ENCODE peak calls at places on chromosomes 3 and 15, in five cellular contexts. One of them, this sample, is unnamed.

GRCh38 chr3:183085634-183086390 is 13.5 kb downstream of the MCCC1 start:
- DNase-seq in K562: peak
- DNase-seq in SK-N-SH: peak
- DNase-seq in transverse colon: no peak
- DNase-seq in sigmoid colon: no peak
- DNase-seq in this sample: no peak

GRCh38 chr3:22492342-22492741 is 710.8 kb upstream of the UBE2E2 start:
- DNase-seq in transverse colon: no peak
- DNase-seq in sigmoid colon: no peak
- DNase-seq in SK-N-SH: no peak
- DNase-seq in K562: no peak
- DNase-seq in this sample: no peak

GRCh38 chr3:41041899-41042298 is 157.4 kb upstream of the CTNNB1 start:
- DNase-seq in transverse colon: no peak
- DNase-seq in SK-N-SH: no peak
- DNase-seq in K562: no peak
- DNase-seq in sigmoid colon: no peak
- DNase-seq in this sample: no peak

GRCh38 chr3:60770532-60770931 is 480.7 kb downstream of the FHIT start:
- DNase-seq in transverse colon: no peak
- DNase-seq in K562: no peak
- DNase-seq in sigmoid colon: no peak
- DNase-seq in SK-N-SH: no peak
- DNase-seq in this sample: no peak

GRCh38 chr15:25535866-25536265 is 97.0 kb upstream of the UBE3A start:
- DNase-seq in sigmoid colon: no peak
- DNase-seq in SK-N-SH: no peak
- DNase-seq in K562: no peak
- DNase-seq in transverse colon: no peak
- DNase-seq in this sample: no peak

GRCh38 chr15:85411992-85412538 is 31.7 kb downstream of the AKAP13 start:
- DNase-seq in sigmoid colon: no peak
- DNase-seq in SK-N-SH: no peak
- DNase-seq in K562: no peak
- DNase-seq in transverse colon: no peak
- DNase-seq in this sample: no peak

GRCh38 chr3:31873254-31873653 is 107.8 kb downstream of the OSBPL10 start:
- DNase-seq in K562: no peak
- DNase-seq in SK-N-SH: no peak
- DNase-seq in transverse colon: no peak
- DNase-seq in sigmoid colon: no peak
- DNase-seq in this sample: no peak

GRCh38 chr3:66398228-66399025 is 102.4 kb downstream of the LRIG1 start:
- DNase-seq in K562: no peak
- DNase-seq in sigmoid colon: peak
- DNase-seq in transverse colon: no peak
- DNase-seq in SK-N-SH: no peak
- DNase-seq in this sample: no peak

GRCh38 chr15:92631721-92632120 is 23.9 kb downstream of the FAM174B start:
- DNase-seq in sigmoid colon: no peak
- DNase-seq in K562: peak
- DNase-seq in transverse colon: no peak
- DNase-seq in SK-N-SH: no peak
- DNase-seq in this sample: no peak

GRCh38 chr3:186382217-186382885 is 20.3 kb upstream of the DGKG start:
- DNase-seq in SK-N-SH: no peak
- DNase-seq in K562: no peak
- DNase-seq in sigmoid colon: no peak
- DNase-seq in transverse colon: no peak
- DNase-seq in this sample: no peak

GRCh38 chr15:28919679-28920655 is 34.2 kb downstream of the APBA2 start:
- DNase-seq in transverse colon: no peak
- DNase-seq in sigmoid colon: peak
- DNase-seq in SK-N-SH: no peak
- DNase-seq in K562: no peak
- DNase-seq in this sample: no peak

GRCh38 chr15:89781891-89782618 is 5.9 kb downstream of the MESP2 start:
- DNase-seq in K562: no peak
- DNase-seq in transverse colon: peak
- DNase-seq in sigmoid colon: no peak
- DNase-seq in SK-N-SH: no peak
- DNase-seq in this sample: no peak

GRCh38 chr15:92112711-92113110 is 259.2 kb downstream of the SLCO3A1 start:
- DNase-seq in transverse colon: no peak
- DNase-seq in sigmoid colon: no peak
- DNase-seq in K562: no peak
- DNase-seq in SK-N-SH: no peak
- DNase-seq in this sample: no peak

GRCh38 chr3:156677120-156677479 is 2.7 kb downstream of the TIPARP start:
- DNase-seq in K562: no peak
- DNase-seq in transverse colon: no peak
- DNase-seq in sigmoid colon: no peak
- DNase-seq in SK-N-SH: no peak
- DNase-seq in this sample: no peak

GRCh38 chr15:99452728-99453643 is 112.8 kb upstream of the MEF2A start:
- DNase-seq in sigmoid colon: peak
- DNase-seq in K562: no peak
- DNase-seq in SK-N-SH: peak
- DNase-seq in transverse colon: peak
- DNase-seq in this sample: no peak

GRCh38 chr15:57752426-57752825 is 45.9 kb downstream of the POLR2M start:
- DNase-seq in SK-N-SH: no peak
- DNase-seq in transverse colon: no peak
- DNase-seq in K562: no peak
- DNase-seq in sigmoid colon: no peak
- DNase-seq in this sample: peak

GRCh38 chr3:55584716-55585368 is 97.7 kb upstream of the WNT5A start:
- DNase-seq in K562: no peak
- DNase-seq in transverse colon: no peak
- DNase-seq in sigmoid colon: peak
- DNase-seq in SK-N-SH: peak
- DNase-seq in this sample: no peak

GRCh38 chr15:70111203-70112017 is 13.7 kb upstream of the TLE3 start:
- DNase-seq in sigmoid colon: peak
- DNase-seq in K562: peak
- DNase-seq in SK-N-SH: peak
- DNase-seq in transverse colon: peak
- DNase-seq in this sample: peak

GRCh38 chr15:50628421-50628820 is 58.2 kb downstream of the TRPM7 start:
- DNase-seq in SK-N-SH: no peak
- DNase-seq in transverse colon: no peak
- DNase-seq in sigmoid colon: no peak
- DNase-seq in K562: no peak
- DNase-seq in this sample: no peak

GRCh38 chr3:52530918-52531635 is 2.6 kb downstream of the NT5DC2 start:
- DNase-seq in sigmoid colon: peak
- DNase-seq in K562: no peak
- DNase-seq in SK-N-SH: no peak
- DNase-seq in transverse colon: no peak
- DNase-seq in this sample: peak

GRCh38 chr3:101809178-101810022 is 30.4 kb downstream of the NXPE3 start:
- DNase-seq in sigmoid colon: no peak
- DNase-seq in K562: peak
- DNase-seq in SK-N-SH: peak
- DNase-seq in transverse colon: peak
- DNase-seq in this sample: no peak

GRCh38 chr15:78537266-78537665 is 3.0 kb upstream of the PSMA4 start:
- DNase-seq in K562: no peak
- DNase-seq in sigmoid colon: no peak
- DNase-seq in SK-N-SH: no peak
- DNase-seq in transverse colon: no peak
- DNase-seq in this sample: no peak

GRCh38 chr15:63939531-63940130 is 105.9 kb upstream of the HERC1 start:
- DNase-seq in SK-N-SH: no peak
- DNase-seq in sigmoid colon: peak
- DNase-seq in transverse colon: peak
- DNase-seq in K562: no peak
- DNase-seq in this sample: peak

GRCh38 chr15:59168536-59168935 is 38.1 kb upstream of the LDHAL6B start:
- DNase-seq in SK-N-SH: no peak
- DNase-seq in sigmoid colon: no peak
- DNase-seq in transverse colon: no peak
- DNase-seq in K562: no peak
- DNase-seq in this sample: no peak

GRCh38 chr3:127373701-127374625 is 86.1 kb upstream of the PRR20G start:
- DNase-seq in sigmoid colon: no peak
- DNase-seq in SK-N-SH: no peak
- DNase-seq in transverse colon: peak
- DNase-seq in K562: peak
- DNase-seq in this sample: no peak

GRCh38 chr15:31372635-31373091 is 46.0 kb downstream of the KLF13 start:
- DNase-seq in K562: no peak
- DNase-seq in sigmoid colon: peak
- DNase-seq in SK-N-SH: peak
- DNase-seq in transverse colon: no peak
- DNase-seq in this sample: no peak
- TF ChIP-seq EP300 in K562: no peak
- TF ChIP-seq EP300 in sigmoid colon: no peak
- TF ChIP-seq EP300 in SK-N-SH: peak
- TF ChIP-seq EP300 in transverse colon: no peak
- TF ChIP-seq EP300 in this sample: no peak

GRCh38 chr3:57890874-57891273 is 117.3 kb upstream of the FLNB start:
- DNase-seq in sigmoid colon: no peak
- DNase-seq in K562: no peak
- DNase-seq in transverse colon: no peak
- DNase-seq in SK-N-SH: no peak
- DNase-seq in this sample: no peak
- TF ChIP-seq EP300 in sigmoid colon: peak
- TF ChIP-seq EP300 in K562: no peak
- TF ChIP-seq EP300 in transverse colon: peak
- TF ChIP-seq EP300 in SK-N-SH: no peak
- TF ChIP-seq EP300 in this sample: no peak

GRCh38 chr3:73380735-73381532 is 243.8 kb downstream of the PDZRN3 start:
- DNase-seq in SK-N-SH: no peak
- DNase-seq in transverse colon: no peak
- DNase-seq in K562: no peak
- DNase-seq in sigmoid colon: no peak
- DNase-seq in this sample: no peak

GRCh38 chr3:73384091-73384906 is 240.4 kb downstream of the PDZRN3 start:
- DNase-seq in transverse colon: no peak
- DNase-seq in sigmoid colon: no peak
- DNase-seq in K562: no peak
- DNase-seq in SK-N-SH: no peak
- DNase-seq in this sample: no peak

GRCh38 chr3:73381551-73381950 is 243.2 kb downstream of the PDZRN3 start:
- DNase-seq in SK-N-SH: no peak
- DNase-seq in sigmoid colon: no peak
- DNase-seq in transverse colon: no peak
- DNase-seq in K562: no peak
- DNase-seq in this sample: no peak

GRCh38 chr3:73385538-73385937 is 239.2 kb downstream of the PDZRN3 start:
- DNase-seq in SK-N-SH: no peak
- DNase-seq in K562: no peak
- DNase-seq in sigmoid colon: no peak
- DNase-seq in transverse colon: no peak
- DNase-seq in this sample: no peak

DNA sequence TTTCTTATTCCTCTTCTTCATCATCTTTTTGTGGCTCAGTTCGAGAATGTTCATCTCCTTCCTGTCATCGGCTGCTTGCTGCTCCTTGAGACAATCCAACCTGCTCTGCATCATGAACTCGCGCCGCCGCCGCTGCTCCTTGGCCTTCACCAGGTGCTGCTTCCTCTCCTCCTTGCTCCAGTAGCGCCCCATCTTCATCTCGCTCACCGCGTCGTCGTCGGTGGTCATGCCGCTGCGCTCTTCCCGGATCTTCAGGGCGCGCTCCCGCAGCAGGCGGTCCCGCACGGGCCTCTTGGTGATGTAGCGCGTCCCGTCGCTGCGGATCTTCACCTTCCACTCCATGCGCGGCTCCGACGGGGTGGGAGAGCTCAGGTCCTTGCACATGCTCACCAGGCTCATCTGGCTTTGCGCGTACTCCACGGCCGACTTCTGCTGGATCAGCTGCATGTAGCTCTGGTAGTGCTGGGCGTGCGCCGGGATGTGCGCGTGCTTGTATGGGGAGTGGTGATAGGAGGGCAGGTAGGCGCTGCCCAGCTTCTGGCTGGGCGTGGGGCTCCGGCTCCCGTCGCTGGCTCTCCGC is 241.2 kb downstream of the PDZRN3 start:
- DNase-seq in K562: no peak
- DNase-seq in SK-N-SH: no peak
- DNase-seq in sigmoid colon: no peak
- DNase-seq in transverse colon: no peak
- DNase-seq in this sample: no peak
- TF ChIP-seq EP300 in K562: no peak
- TF ChIP-seq EP300 in SK-N-SH: no peak
- TF ChIP-seq EP300 in sigmoid colon: no peak
- TF ChIP-seq EP300 in transverse colon: no peak
- TF ChIP-seq EP300 in this sample: no peak

GRCh38 chr3:189570916-189571315 is 60.3 kb upstream of the TP63 start:
- DNase-seq in sigmoid colon: no peak
- DNase-seq in K562: no peak
- DNase-seq in transverse colon: no peak
- DNase-seq in SK-N-SH: no peak
- DNase-seq in this sample: no peak
- TF ChIP-seq EP300 in sigmoid colon: no peak
- TF ChIP-seq EP300 in K562: no peak
- TF ChIP-seq EP300 in transverse colon: no peak
- TF ChIP-seq EP300 in SK-N-SH: no peak
- TF ChIP-seq EP300 in this sample: no peak

GRCh38 chr3:14428087-14429067 is 26.0 kb downstream of the SLC6A6 start:
- DNase-seq in SK-N-SH: no peak
- DNase-seq in sigmoid colon: no peak
- DNase-seq in K562: no peak
- DNase-seq in transverse colon: no peak
- DNase-seq in this sample: no peak
- TF ChIP-seq EP300 in SK-N-SH: no peak
- TF ChIP-seq EP300 in sigmoid colon: no peak
- TF ChIP-seq EP300 in K562: no peak
- TF ChIP-seq EP300 in transverse colon: no peak
- TF ChIP-seq EP300 in this sample: no peak

This sample was measured in ovary.